ENCODE peak calls at places on chromosome 10, in five cellular contexts. K, O, E, Q and Y are unnamed samples.

GRCh38 chr10:58189269-58189668 is 78.4 kb downstream of the IPMK start:
- DNase-seq in K (peak), O (no peak), E (no peak), Q (no peak), Y (no peak)

GRCh38 chr10:100014129-100014762 is 4.5 kb upstream of the DNMBP start:
- DNase-seq in K (no peak), O (no peak), E (no peak), Q (no peak), Y (no peak)

GRCh38 chr10:57715233-57715632 is 552.5 kb downstream of the IPMK start:
- DNase-seq in K (no peak), O (no peak), E (no peak), Q (no peak), Y (no peak)

GRCh38 chr10:121578298-121578697 is 19.9 kb downstream of the FGFR2 start:
- DNase-seq in K (no peak), O (no peak), E (no peak), Q (no peak), Y (no peak)

GRCh38 chr10:86301971-86302370 is 64.6 kb downstream of the GRID1 start:
- DNase-seq in K (no peak), O (no peak), E (no peak), Q (no peak), Y (no peak)

GRCh38 chr10:47101807-47102206 is 190.6 kb downstream of the PTPN20 start:
- DNase-seq in K (no peak), O (no peak), E (no peak), Q (no peak), Y (no peak)

GRCh38 chr10:130029209-130029608 is 65.1 kb upstream of the EBF3 start:
- DNase-seq in K (no peak), O (no peak), E (no peak), Q (no peak), Y (no peak)

GRCh38 chr10:69403066-69403465 is 13.7 kb downstream of the TACR2 start:
- DNase-seq in K (no peak), O (no peak), E (no peak), Q (no peak), Y (no peak)

GRCh38 chr10:50510517-50511473 is 113.0 kb downstream of the SGMS1 start:
- DNase-seq in K (peak), O (no peak), E (no peak), Q (no peak), Y (no peak)

GRCh38 chr10:46216836-46217748 is 69.7 kb upstream of the ANTXRL start:
- DNase-seq in K (peak), O (no peak), E (no peak), Q (no peak), Y (no peak)

GRCh38 chr10:102352066-102352715 is 43.3 kb upstream of the NFKB2 start:
- DNase-seq in K (peak), O (no peak), E (peak), Q (no peak), Y (peak)

GRCh38 chr10:11603741-11604140 is 7.7 kb downstream of the USP6NL start:
- DNase-seq in K (no peak), O (no peak), E (no peak), Q (no peak), Y (no peak)

GRCh38 chr10:119713744-119714483 is 11.9 kb upstream of the INPP5F start:
- DNase-seq in K (no peak), O (no peak), E (no peak), Q (no peak), Y (no peak)

GRCh38 chr10:112886463-112886862 is 63.6 kb upstream of the TCF7L2 start:
- DNase-seq in K (no peak), O (no peak), E (no peak), Q (no peak), Y (no peak)

GRCh38 chr10:24238527-24239247 is 29.7 kb downstream of the KIAA1217 start:
- DNase-seq in K (no peak), O (peak), E (no peak), Q (no peak), Y (no peak)

GRCh38 chr10:112375721-112376577 is 2.0 kb downstream of the ACSL5 start:
- DNase-seq in K (peak), O (no peak), E (peak), Q (peak), Y (peak)

GRCh38 chr10:125785831-125786230 is 10.2 kb upstream of the MMP21 start:
- DNase-seq in K (no peak), O (no peak), E (no peak), Q (no peak), Y (no peak)

GRCh38 chr10:13820119-13820518 is 233.4 kb downstream of the PRPF18 start:
- DNase-seq in K (no peak), O (no peak), E (no peak), Q (no peak), Y (no peak)

GRCh38 chr10:11337516-11337915 is 273.9 kb downstream of the USP6NL start:
- DNase-seq in K (no peak), O (no peak), E (no peak), Q (peak), Y (no peak)